ENCODE peak calls at places on chromosomes 4 and X, in eight cellular contexts. O is transverse colon, F is GM12878, J is stomach, Q is tibial nerve, W is K562, P is GM12892, V is HCT116. B is an unnamed sample.

GRCh38 chr4:8129136-8129535 is 29.5 kb downstream of the ABLIM2 start:
- DNase-seq in O (no peak), F (no peak), J (no peak), Q (no peak), W (no peak), P (no peak), V (no peak), B (no peak)

GRCh38 chr4:125323547-125324100 is 8.9 kb downstream of the FAT4 start:
- DNase-seq in O (no peak), F (no peak), J (no peak), Q (no peak), W (no peak), P (no peak), V (no peak), B (no peak)

GRCh38 chrX:134543201-134543797 is 83.3 kb downstream of the HPRT1 start:
- DNase-seq in O (no peak), F (no peak), J (no peak), Q (no peak), W (no peak), P (no peak), V (no peak), B (no peak)

GRCh38 chrX:134026732-134027311 is 41.4 kb upstream of the GPC3 start:
- DNase-seq in O (peak), F (no peak), J (peak), Q (peak), W (peak), P (no peak), V (peak), B (peak)

GRCh38 chr4:159117968-159118367 is 15.1 kb downstream of the RAPGEF2 start:
- DNase-seq in O (peak), F (no peak), J (no peak), Q (no peak), W (no peak), P (no peak), V (no peak), B (no peak)

GRCh38 chr4:107854326-107855030 is 29.7 kb downstream of the SGMS2 start:
- DNase-seq in O (no peak), F (no peak), J (no peak), Q (no peak), W (no peak), P (no peak), V (no peak), B (no peak)

GRCh38 chr4:24322986-24323385 is 261.4 kb downstream of the DHX15 start:
- DNase-seq in O (no peak), F (no peak), J (no peak), Q (no peak), W (no peak), P (no peak), V (no peak), B (no peak)

GRCh38 chr4:19694829-19695228 is 556.9 kb upstream of the SLIT2 start:
- DNase-seq in O (no peak), F (no peak), J (no peak), Q (no peak), W (no peak), P (no peak), V (no peak), B (no peak)

GRCh38 chrX:73562458-73562857 is 539 bp upstream of the CHIC1 start:
- DNase-seq in O (no peak), F (peak), J (no peak), Q (no peak), W (no peak), P (no peak), V (no peak), B (no peak)

GRCh38 chrX:133190877-133191738 is 27.0 kb downstream of the TFDP3 start:
- DNase-seq in O (no peak), F (no peak), J (no peak), Q (no peak), W (no peak), P (no peak), V (no peak), B (no peak)

GRCh38 chrX:7316887-7317286 is 168.9 kb upstream of the PUDP start:
- DNase-seq in O (no peak), F (no peak), J (no peak), Q (no peak), W (no peak), P (no peak), V (no peak), B (no peak)

GRCh38 chr4:83112239-83112638 is 2.3 kb downstream of the PLAC8 start:
- DNase-seq in O (peak), F (peak), J (no peak), Q (no peak), W (no peak), P (no peak), V (no peak), B (no peak)

GRCh38 chrX:23598561-23598960 is 68.7 kb upstream of the PRDX4 start:
- DNase-seq in O (no peak), F (no peak), J (no peak), Q (no peak), W (no peak), P (no peak), V (no peak), B (no peak)

GRCh38 chr4:123843137-123843536 is 446.5 kb downstream of the SPRY1 start:
- DNase-seq in O (no peak), F (no peak), J (no peak), Q (no peak), W (no peak), P (no peak), V (no peak), B (no peak)

GRCh38 chr4:183328832-183329231 is 6.6 kb upstream of the CLDN24 start:
- DNase-seq in O (no peak), F (no peak), J (no peak), Q (no peak), W (no peak), P (no peak), V (no peak), B (no peak)

GRCh38 chrX:71107762-71108360 is 1.3 kb upstream of the CXorf65 start:
- DNase-seq in O (no peak), F (no peak), J (no peak), Q (no peak), W (peak), P (no peak), V (no peak), B (no peak)

GRCh38 chr4:54961357-54961975 is 163.9 kb downstream of the KDR start:
- DNase-seq in O (no peak), F (no peak), J (no peak), Q (no peak), W (peak), P (no peak), V (peak), B (no peak)

GRCh38 chr4:3285558-3286334 is 7.1 kb upstream of the RGS12 start:
- DNase-seq in O (peak), F (no peak), J (peak), Q (no peak), W (no peak), P (no peak), V (no peak), B (no peak)

GRCh38 chrX:137166591-137166990 is 132.8 kb upstream of the GPR101 start:
- DNase-seq in O (no peak), F (no peak), J (peak), Q (no peak), W (peak), P (no peak), V (no peak), B (no peak)

GRCh38 chr4:147440442-147440841 is 40.5 kb upstream of the EDNRA start:
- DNase-seq in O (no peak), F (no peak), J (no peak), Q (no peak), W (no peak), P (no peak), V (no peak), B (no peak)

GRCh38 chr4:154677300-154677699 is 64.8 kb upstream of the FGG start:
- DNase-seq in O (no peak), F (no peak), J (no peak), Q (no peak), W (no peak), P (no peak), V (no peak), B (no peak)

GRCh38 chr4:138182838-138183426 is 59.2 kb downstream of the SLC7A11 start:
- DNase-seq in O (no peak), F (no peak), J (no peak), Q (peak), W (peak), P (no peak), V (peak), B (no peak)

GRCh38 chrX:48971325-48972213 is at the start of gene KCND1:
- DNase-seq in O (peak), F (no peak), J (peak), Q (peak), W (no peak), P (no peak), V (no peak), B (no peak)

GRCh38 chr4:127622923-127623754 is 9.6 kb upstream of the INTU start:
- DNase-seq in O (peak), F (no peak), J (no peak), Q (no peak), W (no peak), P (peak), V (no peak), B (no peak)

GRCh38 chr4:55618546-55619143 is 17.5 kb downstream of the NMU start:
- DNase-seq in O (no peak), F (no peak), J (no peak), Q (no peak), W (no peak), P (no peak), V (no peak), B (no peak)

GRCh38 chrX:40912576-40912975 is 172.7 kb upstream of the USP9X start:
- DNase-seq in O (no peak), F (no peak), J (no peak), Q (no peak), W (no peak), P (no peak), V (no peak), B (no peak)

GRCh38 chrX:103791233-103791632 is 14.6 kb downstream of the PLP1 start:
- DNase-seq in O (no peak), F (no peak), J (no peak), Q (no peak), W (peak), P (no peak), V (no peak), B (no peak)

GRCh38 chr4:180058731-180059215 is 2184.4 kb upstream of the TENM3 start:
- DNase-seq in O (peak), F (no peak), J (no peak), Q (no peak), W (peak), P (peak), V (no peak), B (peak)

GRCh38 chr4:8117278-8117682 is 41.3 kb downstream of the ABLIM2 start:
- DNase-seq in O (peak), F (peak), J (peak), Q (peak), W (peak), P (no peak), V (peak), B (peak)

GRCh38 chrX:24025741-24026402 is 1.1 kb downstream of the KLHL15 start:
- DNase-seq in O (no peak), F (no peak), J (no peak), Q (peak), W (no peak), P (no peak), V (peak), B (no peak)

GRCh38 chr4:158176108-158176507 is 3.3 kb upstream of the GASK1B start:
- DNase-seq in O (peak), F (no peak), J (peak), Q (no peak), W (no peak), P (no peak), V (peak), B (no peak)

GRCh38 chr4:18689308-18689915 is 667.9 kb upstream of the LCORL start:
- DNase-seq in O (peak), F (no peak), J (peak), Q (peak), W (peak), P (no peak), V (peak), B (no peak)

GRCh38 chr4:145939856-145940255 is 1.2 kb upstream of the ZNF827 start:
- DNase-seq in O (no peak), F (no peak), J (no peak), Q (no peak), W (no peak), P (no peak), V (no peak), B (no peak)

GRCh38 chrX:21802054-21802660 is 37.3 kb upstream of the MBTPS2 start:
- DNase-seq in O (no peak), F (no peak), J (no peak), Q (no peak), W (no peak), P (no peak), V (no peak), B (no peak)

GRCh38 chr4:110073045-110073845 is 125.2 kb downstream of the ELOVL6 start:
- DNase-seq in O (no peak), F (no peak), J (peak), Q (no peak), W (no peak), P (no peak), V (no peak), B (no peak)

GRCh38 chr4:151418385-151418784 is 9.4 kb downstream of the FHIP1A start:
- DNase-seq in O (no peak), F (no peak), J (no peak), Q (no peak), W (no peak), P (no peak), V (peak), B (no peak)
- TF ChIP-seq POLR2A in O (no peak), F (no peak), J (no peak), Q (no peak), W (no peak), P (no peak), V (no peak), B (no peak)

GRCh38 chr4:39700500-39700899 is 2.6 kb downstream of the UBE2K start:
- DNase-seq in O (no peak), F (no peak), J (no peak), Q (no peak), W (peak), P (no peak), V (no peak), B (no peak)

GRCh38 chr4:39702716-39703115 is 4.8 kb downstream of the UBE2K start:
- DNase-seq in O (no peak), F (no peak), J (no peak), Q (no peak), W (no peak), P (no peak), V (no peak), B (no peak)

GRCh38 chr4:39699676-39700409 is 1.9 kb downstream of the UBE2K start:
- DNase-seq in O (no peak), F (no peak), J (no peak), Q (no peak), W (peak), P (no peak), V (no peak), B (no peak)

GRCh38 chr4:39698424-39699009 is 581 bp downstream of the UBE2K start:
- DNase-seq in O (peak), F (no peak), J (peak), Q (peak), W (peak), P (no peak), V (no peak), B (no peak)

GRCh38 chr4:39697740-39698423 is at the start of gene UBE2K:
- DNase-seq in O (peak), F (no peak), J (peak), Q (peak), W (peak), P (peak), V (peak), B (peak)
- TF ChIP-seq POLR2A in O (peak), F (peak), J (no peak), Q (peak), W (peak), P (peak), V (peak), B (peak)

DNA sequence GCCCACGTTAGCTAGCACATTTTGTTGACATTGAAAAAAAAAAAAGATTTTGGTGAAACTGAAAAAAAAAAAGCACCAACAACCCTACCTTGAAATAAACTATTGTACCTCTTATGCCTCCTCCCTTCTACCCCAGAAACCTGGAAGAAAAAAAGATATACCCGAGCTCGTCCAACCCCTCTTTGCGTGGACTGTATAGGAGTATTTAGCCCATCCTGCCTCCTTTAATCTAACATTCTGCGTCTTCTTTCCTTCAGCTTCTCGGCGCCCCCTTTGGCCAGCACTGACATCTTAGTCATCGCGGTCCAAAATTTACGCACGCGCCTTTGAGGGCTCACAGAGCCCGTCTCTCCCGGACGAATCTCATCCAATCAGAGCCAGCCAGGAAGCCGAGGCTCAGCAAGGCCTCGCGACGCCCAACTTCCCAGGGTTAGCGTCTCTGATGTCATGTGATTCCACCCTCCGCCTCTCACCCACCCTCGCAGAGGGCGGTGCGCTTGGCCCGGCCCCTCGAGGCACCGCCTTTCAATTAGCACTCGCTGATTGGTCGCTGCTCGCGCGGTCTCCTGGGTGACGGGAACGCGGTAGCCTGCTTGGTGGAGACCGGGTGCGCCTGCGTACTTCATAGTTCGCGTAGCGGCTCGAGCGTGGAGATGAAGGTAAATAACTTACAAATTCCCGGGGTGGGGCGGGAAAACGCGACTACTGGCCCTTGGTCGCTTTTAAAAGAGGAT is at the start of gene WDR19:
- DNase-seq in O (peak), F (peak), J (peak), Q (peak), W (peak), P (peak), V (peak), B (peak)
- TF ChIP-seq POLR2A in O (no peak), F (peak), J (no peak), Q (no peak), W (no peak), P (peak), V (no peak), B (no peak)

DNA sequence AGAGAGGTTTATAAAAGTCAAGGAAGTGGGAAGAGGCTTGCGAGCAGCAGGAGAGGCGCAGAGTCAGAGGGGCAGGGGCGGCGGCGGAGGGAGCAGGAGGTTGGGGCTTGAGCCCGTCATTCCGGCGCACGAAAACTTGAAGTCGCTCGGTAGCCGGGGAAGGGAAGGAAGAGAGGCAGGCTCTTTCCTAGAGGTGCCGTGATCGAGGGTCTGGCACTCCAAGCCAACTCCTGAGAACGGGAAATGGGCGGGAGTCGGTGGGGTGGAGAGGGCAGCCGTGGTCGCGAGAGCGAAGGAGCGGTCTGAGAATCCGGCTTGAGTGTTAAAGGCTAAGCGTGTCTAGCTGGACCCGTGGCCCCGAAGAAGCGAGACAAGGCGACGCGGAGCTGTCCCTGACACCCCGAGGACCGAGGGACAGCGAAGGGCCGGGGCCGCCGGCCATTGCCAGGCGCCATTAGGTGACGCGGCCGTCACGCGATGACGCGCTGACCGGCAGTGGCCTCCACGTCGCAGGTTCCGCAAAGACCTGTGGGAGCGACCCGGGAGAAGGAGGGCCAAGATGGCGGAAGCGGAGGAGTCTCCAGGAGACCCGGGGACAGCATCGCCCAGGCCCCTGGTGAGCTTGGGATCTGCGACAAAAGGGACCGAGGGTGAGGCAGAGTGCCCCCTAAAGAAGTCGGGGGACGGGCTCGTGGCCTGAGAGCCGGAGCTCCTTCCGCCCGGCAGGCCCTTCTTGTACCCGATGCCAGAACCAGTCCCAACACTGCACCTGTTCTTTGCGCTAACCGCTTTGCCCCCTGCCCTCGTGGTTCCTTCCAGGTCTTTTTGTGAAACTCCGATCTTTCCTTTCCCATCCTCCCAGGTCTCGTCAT is at the start of gene YIPF6:
- DNase-seq in O (peak), F (no peak), J (peak), Q (peak), W (peak), P (peak), V (peak), B (peak)
- TF ChIP-seq POLR2A in O (peak), F (peak), J (no peak), Q (peak), W (peak), P (peak), V (peak), B (peak)

GRCh38 chr4:73660808-73661207 is 40.6 kb upstream of the RASSF6 start:
- DNase-seq in O (no peak), F (no peak), J (no peak), Q (no peak), W (no peak), P (no peak), V (no peak), B (no peak)

GRCh38 chr4:73662709-73663546 is 42.7 kb upstream of the RASSF6 start:
- DNase-seq in O (no peak), F (no peak), J (no peak), Q (no peak), W (peak), P (peak), V (peak), B (no peak)

GRCh38 chr4:73664470-73664869 is 44.2 kb upstream of the RASSF6 start:
- DNase-seq in O (no peak), F (no peak), J (no peak), Q (no peak), W (no peak), P (no peak), V (no peak), B (no peak)

DNA sequence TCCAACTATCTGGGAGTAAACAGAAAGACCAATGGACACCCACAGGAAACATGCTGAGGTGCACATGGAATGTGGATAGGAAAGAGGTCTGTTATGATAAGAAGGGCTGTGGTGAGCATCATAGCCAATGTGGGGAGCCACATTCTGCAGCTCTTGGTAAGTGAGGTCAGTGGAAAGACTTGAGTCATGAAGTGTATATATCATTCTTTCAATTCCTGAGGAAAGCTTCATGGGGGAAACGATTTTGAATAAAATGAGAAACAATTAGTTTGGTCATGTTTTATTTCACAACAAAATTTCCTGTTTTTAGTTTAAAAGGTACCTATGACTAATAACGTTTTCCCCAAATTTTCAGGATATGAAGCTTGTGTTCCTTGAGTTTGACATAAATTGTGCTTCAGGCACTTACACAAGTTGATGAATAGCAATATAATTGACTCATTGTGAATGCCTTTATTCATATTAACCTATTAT is 41.4 kb upstream of the RASSF6 start:
- DNase-seq in O (no peak), F (no peak), J (no peak), Q (no peak), W (peak), P (no peak), V (no peak), B (peak)
- TF ChIP-seq POLR2A in O (no peak), F (no peak), J (no peak), Q (no peak), W (no peak), P (no peak), V (no peak), B (no peak)

GRCh38 chr4:94410678-94411206 is 41.0 kb upstream of the PDLIM5 start:
- DNase-seq in O (peak), F (no peak), J (no peak), Q (peak), W (peak), P (no peak), V (no peak), B (no peak)
- TF ChIP-seq POLR2A in O (no peak), F (no peak), J (no peak), Q (no peak), W (no peak), P (no peak), V (no peak), B (no peak)

GRCh38 chr4:186723207-186724047 is at the start of gene FAT1:
- DNase-seq in O (peak), F (no peak), J (peak), Q (peak), W (peak), P (no peak), V (no peak), B (peak)
- TF ChIP-seq POLR2A in O (peak), F (no peak), J (no peak), Q (peak), W (peak), P (no peak), V (no peak), B (peak)

B was measured in H54.